ENCODE peak calls at places on chromosomes 7 and 10, in ten cellular contexts. B, Z, D, T, H, F, X, Q, U and Y are unnamed samples.

GRCh38 chr7:101537205-101537604 is 91.9 kb downstream of the MYL10 start:
- DNase-seq in B (no peak), Z (no peak), D (no peak), T (peak), H (peak), F (no peak), X (no peak), Q (no peak), U (no peak), Y (no peak)

GRCh38 chr10:79491171-79491835 is 21.0 kb upstream of the EIF5AL1 start:
- DNase-seq in B (no peak), Z (no peak), D (no peak), T (no peak), H (no peak), F (no peak), X (no peak), Q (no peak), U (peak), Y (no peak)

GRCh38 chr7:138625084-138625848 is 75.9 kb downstream of the SVOPL start:
- DNase-seq in B (no peak), Z (no peak), D (no peak), T (no peak), H (no peak), F (no peak), X (no peak), Q (no peak), U (no peak), Y (no peak)

GRCh38 chr10:119401671-119402395 is 140.7 kb downstream of the RGS10 start:
- DNase-seq in B (no peak), Z (peak), D (no peak), T (peak), H (peak), F (no peak), X (peak), Q (no peak), U (no peak), Y (peak)

GRCh38 chr10:68543004-68543918 is 15.9 kb upstream of the SLC25A16 start:
- DNase-seq in B (no peak), Z (no peak), D (no peak), T (peak), H (peak), F (no peak), X (no peak), Q (no peak), U (no peak), Y (no peak)

GRCh38 chr10:78852856-78853255 is 215.9 kb upstream of the ZMIZ1 start:
- DNase-seq in B (no peak), Z (no peak), D (no peak), T (peak), H (no peak), F (no peak), X (no peak), Q (no peak), U (peak), Y (peak)

GRCh38 chr7:30750574-30751256 is 1.2 kb upstream of the INMT start:
- DNase-seq in B (no peak), Z (peak), D (no peak), T (no peak), H (peak), F (no peak), X (peak), Q (no peak), U (no peak), Y (no peak)

GRCh38 chr7:141118809-141119586 is 45.1 kb downstream of the TMEM178B start:
- DNase-seq in B (no peak), Z (no peak), D (no peak), T (no peak), H (no peak), F (no peak), X (no peak), Q (no peak), U (no peak), Y (no peak)

GRCh38 chr7:34260282-34260681 is 354.9 kb downstream of the BMPER start:
- DNase-seq in B (no peak), Z (no peak), D (no peak), T (peak), H (peak), F (no peak), X (peak), Q (no peak), U (no peak), Y (no peak)

GRCh38 chr10:132373241-132373955 is 23.6 kb upstream of the PWWP2B start:
- DNase-seq in B (no peak), Z (peak), D (no peak), T (no peak), H (no peak), F (no peak), X (no peak), Q (no peak), U (no peak), Y (no peak)

GRCh38 chr7:101299511-101300464 is 21.8 kb downstream of the IFT22 start:
- DNase-seq in B (no peak), Z (no peak), D (no peak), T (no peak), H (no peak), F (no peak), X (no peak), Q (peak), U (no peak), Y (no peak)

GRCh38 chr7:126574276-126574675 is 678.5 kb downstream of the GRM8 start:
- DNase-seq in B (no peak), Z (no peak), D (no peak), T (peak), H (peak), F (no peak), X (no peak), Q (no peak), U (no peak), Y (no peak)

GRCh38 chr10:110576220-110576619 is 8.7 kb downstream of the SMC3 start:
- DNase-seq in B (no peak), Z (no peak), D (no peak), T (no peak), H (peak), F (no peak), X (peak), Q (no peak), U (no peak), Y (no peak)

GRCh38 chr10:51895209-51895608 is 195.8 kb upstream of the CSTF2T start:
- DNase-seq in B (no peak), Z (no peak), D (no peak), T (no peak), H (peak), F (no peak), X (peak), Q (no peak), U (no peak), Y (no peak)

GRCh38 chr7:158606671-158607424 is 19.2 kb upstream of the PTPRN2 start:
- DNase-seq in B (no peak), Z (no peak), D (no peak), T (no peak), H (no peak), F (no peak), X (no peak), Q (no peak), U (no peak), Y (no peak)

GRCh38 chr7:4712371-4713182 is 30.5 kb downstream of the FOXK1 start:
- DNase-seq in B (no peak), Z (no peak), D (peak), T (no peak), H (peak), F (no peak), X (no peak), Q (no peak), U (no peak), Y (peak)

GRCh38 chr10:123726381-123726780 is 60.2 kb downstream of the GPR26 start:
- DNase-seq in B (no peak), Z (no peak), D (no peak), T (no peak), H (no peak), F (no peak), X (no peak), Q (no peak), U (no peak), Y (no peak)

GRCh38 chr10:130254168-130255061 is 118.2 kb downstream of the GLRX3 start:
- DNase-seq in B (no peak), Z (no peak), D (no peak), T (no peak), H (no peak), F (no peak), X (no peak), Q (no peak), U (peak), Y (no peak)